ENCODE peak calls at places on chromosomes 2 and 18, in six cellular contexts. One of them, this sample, is unnamed. For H3K27me3 and H3K36me3, the result is how much of the 10 kb centered on the place peaks cover.

GRCh38 chr18:37297106-37297505 is 268.5 kb downstream of the CELF4 start:
- DNase-seq in fibroblast of lung: no peak
- DNase-seq in GM23338: no peak
- DNase-seq in psoas muscle: no peak
- DNase-seq in neural progenitor cell: no peak
- DNase-seq in hepatocyte: no peak
- DNase-seq in this sample: no peak

GRCh38 chr2:188042412-188042811 is 249.3 kb upstream of the GULP1 start:
- DNase-seq in fibroblast of lung: peak
- DNase-seq in GM23338: no peak
- DNase-seq in psoas muscle: no peak
- DNase-seq in neural progenitor cell: no peak
- DNase-seq in hepatocyte: no peak
- DNase-seq in this sample: no peak

GRCh38 chr2:37529830-37530452 is 141.5 kb downstream of the CDC42EP3 start:
- DNase-seq in fibroblast of lung: peak
- DNase-seq in GM23338: no peak
- DNase-seq in psoas muscle: no peak
- DNase-seq in neural progenitor cell: no peak
- DNase-seq in hepatocyte: no peak
- DNase-seq in this sample: no peak

GRCh38 chr18:13279181-13280065 is 60.9 kb downstream of the LDLRAD4 start:
- DNase-seq in fibroblast of lung: no peak
- DNase-seq in GM23338: no peak
- DNase-seq in psoas muscle: no peak
- DNase-seq in neural progenitor cell: no peak
- DNase-seq in hepatocyte: no peak
- DNase-seq in this sample: no peak

GRCh38 chr18:54116541-54117257 is 107.8 kb downstream of the MBD2 start:
- DNase-seq in fibroblast of lung: no peak
- DNase-seq in GM23338: peak
- DNase-seq in psoas muscle: no peak
- DNase-seq in neural progenitor cell: peak
- DNase-seq in hepatocyte: no peak
- DNase-seq in this sample: no peak

GRCh38 chr18:23689616-23690504 is 607 bp downstream of the LAMA3 start:
- DNase-seq in fibroblast of lung: no peak
- DNase-seq in GM23338: peak
- DNase-seq in psoas muscle: peak
- DNase-seq in neural progenitor cell: peak
- DNase-seq in hepatocyte: peak
- DNase-seq in this sample: no peak

GRCh38 chr2:219178377-219179175 is 501 bp downstream of the RETREG2 start:
- DNase-seq in fibroblast of lung: no peak
- DNase-seq in GM23338: peak
- DNase-seq in psoas muscle: no peak
- DNase-seq in neural progenitor cell: peak
- DNase-seq in hepatocyte: peak
- DNase-seq in this sample: no peak

GRCh38 chr18:58497845-58498244 is 131.0 kb downstream of the ALPK2 start:
- DNase-seq in fibroblast of lung: no peak
- DNase-seq in GM23338: no peak
- DNase-seq in psoas muscle: no peak
- DNase-seq in neural progenitor cell: no peak
- DNase-seq in hepatocyte: no peak
- DNase-seq in this sample: no peak

GRCh38 chr2:3738454-3738853 is 35.1 kb downstream of the DCDC2C start:
- DNase-seq in fibroblast of lung: peak
- DNase-seq in GM23338: peak
- DNase-seq in psoas muscle: no peak
- DNase-seq in neural progenitor cell: peak
- DNase-seq in hepatocyte: peak
- DNase-seq in this sample: no peak

GRCh38 chr18:79511271-79511670 is 115.5 kb downstream of the NFATC1 start:
- DNase-seq in fibroblast of lung: no peak
- DNase-seq in GM23338: no peak
- DNase-seq in psoas muscle: peak
- DNase-seq in neural progenitor cell: no peak
- DNase-seq in hepatocyte: no peak
- DNase-seq in this sample: no peak

GRCh38 chr2:72145658-72146329 is 1.9 kb downstream of the CYP26B1 start:
- DNase-seq in fibroblast of lung: no peak
- DNase-seq in GM23338: peak
- DNase-seq in psoas muscle: no peak
- DNase-seq in neural progenitor cell: no peak
- DNase-seq in hepatocyte: peak
- DNase-seq in this sample: no peak

GRCh38 chr18:9290171-9290570 is 44.4 kb upstream of the TWSG1 start:
- DNase-seq in fibroblast of lung: peak
- DNase-seq in GM23338: no peak
- DNase-seq in psoas muscle: no peak
- DNase-seq in neural progenitor cell: no peak
- DNase-seq in hepatocyte: no peak
- DNase-seq in this sample: no peak

GRCh38 chr18:9613550-9614400 is 584 bp downstream of the PPP4R1 start:
- DNase-seq in fibroblast of lung: peak
- DNase-seq in GM23338: peak
- DNase-seq in psoas muscle: peak
- DNase-seq in neural progenitor cell: peak
- DNase-seq in hepatocyte: peak
- DNase-seq in this sample: no peak

GRCh38 chr2:232292395-232293154 is 86.0 kb upstream of the ALPP start:
- DNase-seq in fibroblast of lung: peak
- DNase-seq in GM23338: peak
- DNase-seq in psoas muscle: no peak
- DNase-seq in neural progenitor cell: peak
- DNase-seq in hepatocyte: peak
- DNase-seq in this sample: no peak

GRCh38 chr2:23241611-23242245 is 143.3 kb upstream of the KLHL29 start:
- DNase-seq in fibroblast of lung: no peak
- DNase-seq in GM23338: no peak
- DNase-seq in psoas muscle: no peak
- DNase-seq in neural progenitor cell: no peak
- DNase-seq in hepatocyte: no peak
- DNase-seq in this sample: no peak

GRCh38 chr18:24601624-24602023 is 141.2 kb downstream of the HRH4 start:
- DNase-seq in fibroblast of lung: no peak
- DNase-seq in GM23338: peak
- DNase-seq in psoas muscle: no peak
- DNase-seq in neural progenitor cell: no peak
- DNase-seq in hepatocyte: no peak
- DNase-seq in this sample: no peak

GRCh38 chr2:118016911-118017310 is 3.0 kb upstream of the CCDC93 start:
- DNase-seq in fibroblast of lung: no peak
- DNase-seq in GM23338: no peak
- DNase-seq in psoas muscle: no peak
- DNase-seq in neural progenitor cell: no peak
- DNase-seq in hepatocyte: no peak
- DNase-seq in this sample: no peak

GRCh38 chr2:118019821-118020220 is 6.0 kb upstream of the CCDC93 start:
- DNase-seq in fibroblast of lung: no peak
- DNase-seq in GM23338: no peak
- DNase-seq in psoas muscle: no peak
- DNase-seq in neural progenitor cell: no peak
- DNase-seq in hepatocyte: no peak
- DNase-seq in this sample: no peak

GRCh38 chr2:118021361-118021760 is 7.5 kb upstream of the CCDC93 start:
- DNase-seq in fibroblast of lung: no peak
- DNase-seq in GM23338: no peak
- DNase-seq in psoas muscle: no peak
- DNase-seq in neural progenitor cell: no peak
- DNase-seq in hepatocyte: no peak
- DNase-seq in this sample: no peak
- H3K27me3 ChIP-seq in fibroblast of lung: under half
- H3K27me3 ChIP-seq in GM23338: under half
- H3K27me3 ChIP-seq in psoas muscle: under half
- H3K27me3 ChIP-seq in neural progenitor cell: under half
- H3K27me3 ChIP-seq in hepatocyte: under half
- H3K27me3 ChIP-seq in this sample: under half

DNA sequence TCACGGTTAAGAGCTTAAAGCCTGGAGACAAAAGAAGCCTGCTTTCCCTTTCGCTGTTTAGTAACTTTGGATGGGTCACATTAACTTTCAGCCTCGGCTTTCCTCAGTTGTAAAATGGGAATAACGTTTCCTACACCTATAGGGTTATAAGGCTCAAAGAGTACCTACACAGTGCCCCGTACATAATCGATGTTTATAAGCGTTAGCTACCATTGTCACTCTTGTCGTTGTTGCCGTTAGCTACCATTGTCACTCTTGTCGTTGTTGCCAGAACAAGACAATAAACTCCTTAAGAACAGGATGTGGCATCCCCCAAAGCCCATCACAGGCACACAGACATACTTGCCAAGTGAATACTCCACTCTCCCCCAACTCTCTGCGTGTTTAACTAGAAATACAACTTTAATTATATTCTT is 901 bp upstream of the MFSD6 start:
- DNase-seq in fibroblast of lung: no peak
- DNase-seq in GM23338: peak
- DNase-seq in psoas muscle: no peak
- DNase-seq in neural progenitor cell: peak
- DNase-seq in hepatocyte: no peak
- DNase-seq in this sample: no peak
- H3K4me3 ChIP-seq in fibroblast of lung: peak
- H3K4me3 ChIP-seq in GM23338: peak
- H3K4me3 ChIP-seq in psoas muscle: peak
- H3K4me3 ChIP-seq in neural progenitor cell: peak
- H3K4me3 ChIP-seq in hepatocyte: peak
- H3K4me3 ChIP-seq in this sample: peak

GRCh38 chr2:68798574-68798973 is 64.0 kb downstream of the ARHGAP25 start:
- DNase-seq in fibroblast of lung: no peak
- DNase-seq in GM23338: no peak
- DNase-seq in psoas muscle: no peak
- DNase-seq in neural progenitor cell: no peak
- DNase-seq in hepatocyte: no peak
- DNase-seq in this sample: no peak

GRCh38 chr2:68796306-68796905 is 61.8 kb downstream of the ARHGAP25 start:
- DNase-seq in fibroblast of lung: peak
- DNase-seq in GM23338: no peak
- DNase-seq in psoas muscle: no peak
- DNase-seq in neural progenitor cell: no peak
- DNase-seq in hepatocyte: no peak
- DNase-seq in this sample: no peak

GRCh38 chr2:68799615-68800400 is 65.2 kb downstream of the ARHGAP25 start:
- DNase-seq in fibroblast of lung: no peak
- DNase-seq in GM23338: peak
- DNase-seq in psoas muscle: no peak
- DNase-seq in neural progenitor cell: peak
- DNase-seq in hepatocyte: no peak
- DNase-seq in this sample: no peak

GRCh38 chr2:68800517-68800916 is 65.9 kb downstream of the ARHGAP25 start:
- DNase-seq in fibroblast of lung: no peak
- DNase-seq in GM23338: no peak
- DNase-seq in psoas muscle: no peak
- DNase-seq in neural progenitor cell: no peak
- DNase-seq in hepatocyte: no peak
- DNase-seq in this sample: no peak

GRCh38 chr2:68799138-68799537 is 64.5 kb downstream of the ARHGAP25 start:
- DNase-seq in fibroblast of lung: no peak
- DNase-seq in GM23338: no peak
- DNase-seq in psoas muscle: no peak
- DNase-seq in neural progenitor cell: no peak
- DNase-seq in hepatocyte: no peak
- DNase-seq in this sample: no peak
- H3K36me3 ChIP-seq in fibroblast of lung: under half
- H3K36me3 ChIP-seq in GM23338: under half
- H3K36me3 ChIP-seq in psoas muscle: under half
- H3K36me3 ChIP-seq in neural progenitor cell: under half
- H3K36me3 ChIP-seq in hepatocyte: under half
- H3K36me3 ChIP-seq in this sample: under half

GRCh38 chr2:233935426-233935825 is 18.3 kb downstream of the TRPM8 start:
- DNase-seq in fibroblast of lung: no peak
- DNase-seq in GM23338: no peak
- DNase-seq in psoas muscle: no peak
- DNase-seq in neural progenitor cell: no peak
- DNase-seq in hepatocyte: no peak
- DNase-seq in this sample: no peak
- H3K27me3 ChIP-seq in fibroblast of lung: under half
- H3K27me3 ChIP-seq in GM23338: under half
- H3K27me3 ChIP-seq in psoas muscle: under half
- H3K27me3 ChIP-seq in neural progenitor cell: under half
- H3K27me3 ChIP-seq in hepatocyte: under half
- H3K27me3 ChIP-seq in this sample: under half

This sample was measured in BJ.